ENCODE peak calls at places on chromosomes 11 and 22, in four cellular contexts. C is sigmoid colon, W is right cardiac atrium, G is pancreas. Y is an unnamed sample.
A peak's percentile ranks its signal among the peaks of the same experiment; 100 is the strongest.

GRCh38 chr11:113084297-113084696 is 123.1 kb downstream of the NCAM1 start:
- DNase-seq in C (no peak), W (no peak), G (no peak), Y (no peak)

GRCh38 chr11:76630600-76630999 is 39.9 kb downstream of the LRRC32 start:
- DNase-seq in C (no peak), W (no peak), G (no peak), Y (no peak)

GRCh38 chr11:7204778-7205177 is 46.9 kb upstream of the SYT9 start:
- DNase-seq in C (no peak), W (no peak), G (no peak), Y (no peak)

GRCh38 chr11:6586434-6587359 is 16.7 kb downstream of the RRP8 start:
- DNase-seq in C (peak; percentile 75), W (peak; percentile 86), G (no peak), Y (peak; percentile 1)

GRCh38 chr11:77747381-77747969 is 73.0 kb downstream of the RSF1 start:
- DNase-seq in C (no peak), W (no peak), G (no peak), Y (no peak)

GRCh38 chr11:131766637-131767036 is 396.2 kb downstream of the NTM start:
- DNase-seq in C (no peak), W (no peak), G (no peak), Y (no peak)

GRCh38 chr11:115317428-115318185 is 186.6 kb downstream of the CADM1 start:
- DNase-seq in C (no peak), W (no peak), G (no peak), Y (no peak)

GRCh38 chr11:66076561-66076960 is 6.5 kb downstream of the PACS1 start:
- DNase-seq in C (no peak), W (no peak), G (no peak), Y (no peak)

GRCh38 chr11:128480665-128481064 is 106.7 kb downstream of the ETS1 start:
- DNase-seq in C (no peak), W (no peak), G (no peak), Y (no peak)

DNA sequence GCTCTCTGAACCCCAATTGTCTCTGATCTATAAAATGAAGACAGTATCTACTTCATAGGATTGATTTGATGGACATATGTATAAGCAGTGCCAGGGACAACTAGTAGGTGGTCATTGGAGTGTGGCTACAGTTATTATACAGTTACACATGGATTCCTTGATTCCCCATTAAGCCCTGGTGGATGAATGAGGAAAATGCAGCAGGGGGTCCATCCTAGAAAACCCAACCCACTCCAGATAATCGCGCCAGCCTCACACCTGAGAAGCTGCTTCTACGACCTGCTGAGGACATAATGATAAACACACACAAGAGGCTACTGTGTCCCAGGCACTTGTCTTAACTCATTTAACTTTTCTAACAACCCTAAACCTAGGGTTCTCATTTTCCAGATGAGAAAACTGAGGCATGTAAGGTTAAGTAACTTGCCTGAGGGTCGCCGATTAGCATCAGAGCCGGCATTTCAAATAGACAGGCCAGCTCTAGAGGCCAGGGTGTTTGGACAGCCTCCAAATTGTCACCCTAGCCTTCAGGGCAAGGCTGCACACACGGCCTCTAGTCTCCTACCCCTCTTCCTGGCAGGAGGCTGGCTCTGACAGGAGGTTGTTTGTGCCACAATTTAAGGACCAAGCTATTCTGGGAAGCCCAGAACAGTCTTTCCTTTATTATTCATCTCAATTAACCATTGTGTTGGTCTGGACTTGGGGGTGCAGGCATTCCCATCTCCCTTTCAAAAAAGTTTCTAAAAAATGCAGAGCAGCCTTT is 3.8 kb upstream of the C11orf91 start:
- DNase-seq in C (no peak), W (no peak), G (no peak), Y (no peak)
- H3K4me1 ChIP-seq in C (peaks cover 28% of the 10 kb centered on the region), W (peaks cover 30% of the 10 kb centered on the region), G (peaks cover 13% of the 10 kb centered on the region), Y (peaks cover 6% of the 10 kb centered on the region)

DNA sequence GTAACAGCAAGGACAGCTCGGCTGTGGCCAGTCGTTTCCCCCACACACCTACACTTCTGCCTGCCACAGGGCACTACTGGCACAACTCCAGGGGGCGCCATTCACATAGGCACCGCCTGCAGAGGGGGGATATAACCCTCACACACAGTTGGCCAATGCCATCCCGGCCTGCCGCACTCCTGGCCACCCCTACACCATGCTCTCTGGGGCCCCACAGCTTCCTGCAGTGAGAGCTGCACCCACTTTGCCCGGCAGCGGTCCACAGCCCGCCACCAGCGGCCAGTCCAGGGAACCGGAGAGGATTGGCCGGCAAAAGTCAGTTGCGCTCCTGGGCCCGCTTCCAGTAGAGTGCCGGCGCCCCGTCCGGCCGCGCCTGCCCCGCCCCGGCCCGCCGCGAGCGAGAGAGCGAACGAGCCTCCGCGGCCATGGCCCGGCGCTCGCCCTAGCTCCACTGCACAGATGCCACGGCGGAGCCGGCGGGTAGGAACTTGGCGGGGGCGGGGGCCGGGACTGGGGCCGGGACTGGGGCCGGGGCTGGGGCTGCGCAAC is 25.6 kb upstream of the SUSD2 start:
- DNase-seq in C (peak; percentile 94), W (peak; percentile 95), G (peak; percentile 78), Y (peak; percentile 65)
- H3K4me1 ChIP-seq in C (peaks cover 48% of the 10 kb centered on the region), W (peaks cover 20% of the 10 kb centered on the region), G (peaks cover 5% of the 10 kb centered on the region), Y (peaks cover 9% of the 10 kb centered on the region)

DNA sequence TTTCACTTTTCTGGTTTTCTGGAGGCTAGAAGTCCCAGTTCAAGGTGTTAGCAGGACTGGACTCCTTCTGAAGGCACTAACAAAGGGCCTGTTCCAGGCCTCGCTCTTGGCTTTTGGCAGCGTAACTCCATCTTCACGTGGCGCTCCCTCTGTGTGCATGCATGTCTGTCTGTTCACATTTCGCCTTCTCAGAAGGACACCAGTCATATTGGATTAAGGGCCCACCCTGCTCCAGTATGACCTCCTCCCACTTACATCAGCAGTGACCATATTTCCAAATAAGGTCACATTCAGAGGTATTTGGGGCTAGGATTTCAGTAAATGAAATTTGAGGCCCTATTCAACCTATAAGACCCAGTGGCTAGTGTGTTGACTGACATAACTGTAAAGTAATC is 20.0 kb downstream of the APLP2 start:
- DNase-seq in C (no peak), W (no peak), G (no peak), Y (no peak)
- H3K4me1 ChIP-seq in C (peaks cover 15% of the 10 kb centered on the region), W (peaks cover 9% of the 10 kb centered on the region), G (no peaks in the 10 kb centered on the region), Y (no peaks in the 10 kb centered on the region)

DNA sequence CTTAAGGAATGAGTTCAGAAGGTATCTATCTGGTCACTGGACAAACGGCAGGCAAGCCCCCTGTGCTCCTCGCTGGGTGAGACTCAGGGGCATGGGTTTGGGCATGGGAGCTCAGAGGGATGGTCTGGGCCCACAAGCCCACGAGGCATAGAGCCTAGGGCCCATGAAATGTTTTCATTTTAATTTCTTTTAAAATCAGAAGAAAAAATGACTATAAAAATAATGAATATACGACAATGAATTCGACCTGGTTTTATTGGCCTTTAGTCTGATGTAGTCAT is 77.9 kb upstream of the WNT7B start:
- DNase-seq in C (no peak), W (no peak), G (no peak), Y (no peak)
- H3K4me1 ChIP-seq in C (peaks cover 89% of the 10 kb centered on the region), W (peaks cover 19% of the 10 kb centered on the region), G (peaks cover 64% of the 10 kb centered on the region), Y (peaks cover 49% of the 10 kb centered on the region)

GRCh38 chr11:83020942-83021779 is 50.5 kb downstream of the RAB30 start:
- DNase-seq in C (no peak), W (no peak), G (no peak), Y (no peak)

GRCh38 chr11:83019888-83020579 is 51.7 kb downstream of the RAB30 start:
- DNase-seq in C (no peak), W (peak; percentile 74), G (no peak), Y (peak; percentile 48)

GRCh38 chr11:83023410-83023809 is 48.3 kb downstream of the RAB30 start:
- DNase-seq in C (no peak), W (no peak), G (no peak), Y (no peak)

GRCh38 chr11:83024270-83024854 is 47.3 kb downstream of the RAB30 start:
- DNase-seq in C (no peak), W (no peak), G (no peak), Y (no peak)

GRCh38 chr11:83021780-83022125 is 49.9 kb downstream of the RAB30 start:
- DNase-seq in C (no peak), W (no peak), G (no peak), Y (no peak)
- H3K4me1 ChIP-seq in C (peaks cover 55% of the 10 kb centered on the region), W (peaks cover 7% of the 10 kb centered on the region), G (no peaks in the 10 kb centered on the region), Y (peaks cover 4% of the 10 kb centered on the region)

GRCh38 chr22:42432818-42433217 is 615 bp upstream of the NFAM1 start:
- DNase-seq in C (no peak), W (peak; percentile 28), G (no peak), Y (no peak)
- H3K4me1 ChIP-seq in C (peaks cover 30% of the 10 kb centered on the region), W (no peaks in the 10 kb centered on the region), G (no peaks in the 10 kb centered on the region), Y (peaks cover 3% of the 10 kb centered on the region)

DNA sequence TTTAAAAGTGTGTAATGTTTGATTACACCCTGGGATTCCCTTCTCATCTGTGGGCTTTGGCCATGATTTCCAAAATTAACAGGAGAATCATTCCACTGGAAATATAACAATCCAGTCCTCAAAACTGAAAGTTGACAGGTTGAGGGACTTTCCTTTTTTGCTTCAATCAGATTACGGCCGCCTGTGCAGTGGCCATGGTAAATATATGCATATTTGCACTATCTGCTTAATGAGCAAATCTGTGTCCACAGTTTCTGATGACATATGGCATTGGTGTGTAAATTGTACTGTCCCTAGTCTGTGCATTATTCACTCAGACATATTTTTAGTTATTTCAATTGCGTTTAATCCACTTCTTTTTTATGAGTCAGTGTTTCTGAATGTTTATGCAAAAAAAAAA is 76.7 kb upstream of the MTNR1B start:
- DNase-seq in C (no peak), W (no peak), G (no peak), Y (no peak)
- H3K4me1 ChIP-seq in C (no peaks in the 10 kb centered on the region), W (no peaks in the 10 kb centered on the region), G (no peaks in the 10 kb centered on the region), Y (no peaks in the 10 kb centered on the region)

GRCh38 chr11:111439905-111440304 is 60.8 kb upstream of the POU2AF1 start:
- DNase-seq in C (peak; percentile 18), W (no peak), G (no peak), Y (no peak)

GRCh38 chr11:111440416-111441205 is 61.5 kb upstream of the POU2AF1 start:
- DNase-seq in C (peak; percentile 56), W (no peak), G (peak; percentile 87), Y (no peak)

GRCh38 chr11:111443032-111443431 is 64.0 kb upstream of the POU2AF1 start:
- DNase-seq in C (no peak), W (no peak), G (no peak), Y (no peak)

GRCh38 chr11:111443640-111444039 is 64.6 kb upstream of the POU2AF1 start:
- DNase-seq in C (no peak), W (no peak), G (no peak), Y (no peak)

DNA sequence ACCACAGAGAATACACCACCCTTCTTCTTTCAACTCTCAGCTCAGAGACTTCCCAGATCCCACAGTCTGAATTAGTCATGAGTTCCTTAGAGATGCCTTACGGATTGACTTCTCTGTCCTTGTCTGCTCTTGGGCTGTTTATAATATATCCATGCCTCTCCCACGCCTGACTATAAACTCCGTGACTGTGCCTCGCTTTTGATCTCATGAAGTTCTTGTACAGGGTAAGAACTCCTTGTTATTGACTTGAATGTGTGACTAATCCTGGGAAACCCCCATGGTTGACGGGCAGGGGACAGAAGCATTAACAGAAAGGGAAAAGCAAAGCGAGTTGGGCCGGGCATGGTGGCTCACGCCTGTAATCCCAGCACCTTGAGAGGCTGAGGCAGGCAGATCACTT is 62.4 kb upstream of the POU2AF1 start:
- DNase-seq in C (peak; percentile 78), W (no peak), G (no peak), Y (no peak)
- H3K4me1 ChIP-seq in C (peaks cover 56% of the 10 kb centered on the region), W (no peaks in the 10 kb centered on the region), G (peaks cover 13% of the 10 kb centered on the region), Y (no peaks in the 10 kb centered on the region)